ENCODE peak calls at places on chromosomes 16 and 17, in five cellular contexts. Q, E, J, L and O are unnamed samples. For H3K4me1, the result is how much of the 10 kb centered on the place peaks cover.

GRCh38 chr16:83606486-83607030 is 201.2 kb upstream of the HSBP1 start:
- DNase-seq in J (no peak), Q (no peak), L (no peak), E (no peak), O (no peak)

GRCh38 chr17:82374626-82375331 is 3.2 kb downstream of the UTS2R start:
- DNase-seq in Q (no peak), E (no peak), L (no peak), J (no peak), O (no peak)

GRCh38 chr17:1112875-1113274 is 66.9 kb downstream of the ABR start:
- DNase-seq in E (no peak), L (no peak), J (no peak), Q (no peak), O (peak)

GRCh38 chr16:30619207-30619606 is 9.0 kb upstream of the ZNF689 start:
- DNase-seq in J (no peak), L (no peak), E (no peak), Q (no peak), O (no peak)

GRCh38 chr17:73594025-73594424 is 50.2 kb downstream of the SDK2 start:
- DNase-seq in Q (no peak), J (no peak), E (no peak), L (no peak), O (no peak)

GRCh38 chr17:78127240-78127887 is 1.2 kb downstream of the TMC6 start:
- DNase-seq in E (no peak), J (no peak), Q (peak), L (peak), O (no peak)

GRCh38 chr16:1346422-1347285 is 5.0 kb downstream of the TSR3 start:
- DNase-seq in J (no peak), L (no peak), Q (no peak), E (no peak), O (no peak)

GRCh38 chr16:85391769-85392583 is 221.1 kb upstream of the GSE1 start:
- DNase-seq in E (no peak), Q (peak), L (no peak), J (peak), O (no peak)

GRCh38 chr17:83203073-83203471 is 123.7 kb downstream of the METRNL start:
- DNase-seq in L (peak), Q (peak), E (no peak), J (peak), O (no peak)

GRCh38 chr16:11583171-11583570 is 3.5 kb downstream of the LITAF start:
- DNase-seq in Q (no peak), L (no peak), E (no peak), J (peak), O (no peak)

GRCh38 chr17:79865351-79866210 is 26.3 kb upstream of the CBX4 start:
- DNase-seq in Q (no peak), E (no peak), J (no peak), L (no peak), O (no peak)

GRCh38 chr17:1005361-1005946 is 8.5 kb downstream of the TIMM22 start:
- DNase-seq in Q (peak), J (peak), E (no peak), L (peak), O (peak)

GRCh38 chr17:39069114-39069756 is 82.2 kb downstream of the PLXDC1 start:
- DNase-seq in Q (no peak), E (peak), J (peak), L (peak), O (peak)

GRCh38 chr17:27319536-27320221 is 25.8 kb downstream of the WSB1 start:
- DNase-seq in L (peak), E (no peak), J (peak), Q (peak), O (no peak)

GRCh38 chr17:20059728-20060188 is 50.6 kb downstream of the SPECC1 start:
- DNase-seq in J (peak), L (no peak), E (no peak), Q (no peak), O (no peak)

GRCh38 chr17:46023783-46024388 is 24.8 kb downstream of the STH start:
- DNase-seq in Q (no peak), E (no peak), J (no peak), L (peak), O (no peak)

GRCh38 chr17:34121311-34121710 is 133.8 kb upstream of the CCL2 start:
- DNase-seq in E (no peak), Q (no peak), J (no peak), L (no peak), O (no peak)

GRCh38 chr16:53417011-53417410 is 17.3 kb upstream of the RBL2 start:
- DNase-seq in J (peak), L (no peak), E (no peak), Q (no peak), O (no peak)

GRCh38 chr16:83714286-83714685 is 93.5 kb upstream of the HSBP1 start:
- DNase-seq in Q (no peak), E (no peak), L (no peak), J (no peak), O (no peak)

GRCh38 chr17:55784666-55785065 is 33.8 kb downstream of the PCTP start:
- DNase-seq in Q (no peak), J (no peak), E (no peak), L (no peak), O (no peak)

DNA sequence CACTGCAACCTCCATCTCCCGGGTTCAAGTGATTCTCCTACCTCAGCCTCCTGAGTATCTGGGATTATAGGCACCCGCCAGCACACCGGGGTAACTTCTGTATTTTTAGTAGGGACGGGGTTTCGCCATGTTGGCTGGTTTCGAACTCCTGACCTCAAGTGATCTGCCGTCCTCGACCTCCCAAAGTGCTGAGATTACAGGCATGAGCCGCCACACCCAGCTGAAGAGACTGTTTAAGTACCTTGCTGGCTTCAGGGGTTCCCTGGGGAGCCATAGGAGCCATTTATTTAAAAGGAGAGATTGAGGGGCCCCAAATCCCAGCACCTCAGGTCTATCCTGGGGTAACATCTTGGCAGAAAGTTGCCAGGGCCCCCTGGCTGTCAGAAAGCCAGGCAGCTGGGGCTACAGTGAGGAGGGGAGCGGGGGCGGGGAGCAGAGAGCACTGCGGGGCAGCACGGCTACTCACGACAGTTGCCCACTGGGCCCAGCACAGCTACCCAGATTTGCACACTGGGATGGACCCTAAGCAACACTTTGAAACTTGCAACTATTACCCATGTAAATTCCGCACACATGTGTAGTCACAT is 1.6 kb downstream of the SNAI3 start:
- DNase-seq in E (no peak), Q (no peak), J (no peak), L (no peak), O (no peak)
- H3K4me1 ChIP-seq in E (under half), Q (under half), J (under half), L (under half), O (under half)

DNA sequence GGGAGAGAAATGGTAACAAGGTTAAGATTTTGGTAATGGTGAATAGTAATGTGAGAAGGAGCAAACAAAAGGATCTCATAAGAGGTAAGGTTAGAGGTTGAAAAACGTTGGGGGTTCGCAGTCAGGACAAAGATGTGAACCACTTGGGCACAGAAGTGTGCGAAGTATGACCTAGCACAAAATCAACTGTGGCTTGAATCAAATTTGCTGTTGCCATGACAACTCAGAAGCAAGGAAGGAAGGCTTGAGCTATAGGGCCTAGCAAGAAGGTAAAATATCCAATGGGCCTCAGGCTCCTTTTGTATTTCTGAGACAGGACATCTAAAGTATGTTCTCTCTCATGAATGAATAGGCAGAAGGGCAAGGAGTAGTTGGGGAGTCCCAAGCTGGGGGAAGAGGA is 24.5 kb upstream of the TEKT1 start:
- DNase-seq in Q (no peak), E (no peak), L (no peak), J (no peak), O (no peak)
- H3K4me1 ChIP-seq in Q (under half), E (under half), L (under half), J (under half), O (under half)

GRCh38 chr17:61307905-61308886 is 91.4 kb upstream of the TBX2 start:
- DNase-seq in L (no peak), J (peak), E (no peak), Q (no peak), O (no peak)
- H3K4me1 ChIP-seq in L (under half), J (under half), E (under half), Q (under half), O (under half)

GRCh38 chr16:22660441-22661160 is 149.9 kb downstream of the NPIPB5 start:
- DNase-seq in E (no peak), J (no peak), L (no peak), Q (no peak), O (no peak)

GRCh38 chr16:22661161-22661647 is 150.5 kb downstream of the NPIPB5 start:
- DNase-seq in E (no peak), J (no peak), Q (no peak), L (no peak), O (no peak)

GRCh38 chr16:22663389-22664064 is 150.4 kb upstream of the HS3ST2 start:
- DNase-seq in L (no peak), E (no peak), J (no peak), Q (no peak), O (no peak)

GRCh38 chr16:22664132-22664531 is 149.8 kb upstream of the HS3ST2 start:
- DNase-seq in J (no peak), L (no peak), E (no peak), Q (no peak), O (no peak)

GRCh38 chr16:22659933-22660332 is 149.2 kb downstream of the NPIPB5 start:
- DNase-seq in E (no peak), L (no peak), Q (no peak), J (no peak), O (no peak)
- H3K4me1 ChIP-seq in E (under half), L (under half), Q (under half), J (under half), O (under half)

GRCh38 chr17:29588017-29588557 is 1.4 kb downstream of the GIT1 start:
- DNase-seq in E (no peak), L (no peak), J (no peak), Q (no peak), O (no peak)

GRCh38 chr17:29590261-29590978 is 972 bp upstream of the GIT1 start:
- DNase-seq in L (no peak), E (no peak), J (peak), Q (no peak), O (peak)

GRCh38 chr17:29589524-29590260 is at the start of gene GIT1:
- DNase-seq in L (peak), Q (peak), J (peak), E (peak), O (peak)

GRCh38 chr17:29587591-29587990 is 1.9 kb downstream of the GIT1 start:
- DNase-seq in Q (no peak), L (no peak), J (no peak), E (no peak), O (no peak)

GRCh38 chr17:29588561-29589411 is 662 bp downstream of the GIT1 start:
- DNase-seq in L (peak), E (no peak), Q (no peak), J (peak), O (peak)
- H3K4me1 ChIP-seq in L (half or more), E (half or more), Q (half or more), J (under half), O (half or more)

GRCh38 chr17:10117085-10117484 is 81.3 kb downstream of the GAS7 start:
- DNase-seq in Q (no peak), L (no peak), E (no peak), J (no peak), O (no peak)

GRCh38 chr17:10116676-10117075 is 81.7 kb downstream of the GAS7 start:
- DNase-seq in Q (no peak), E (no peak), L (no peak), J (no peak), O (no peak)

GRCh38 chr17:10114931-10115535 is 83.4 kb downstream of the GAS7 start:
- DNase-seq in Q (peak), J (peak), E (no peak), L (peak), O (peak)

GRCh38 chr17:10115536-10115932 is 82.9 kb downstream of the GAS7 start:
- DNase-seq in L (no peak), Q (no peak), J (no peak), E (no peak), O (peak)

GRCh38 chr17:10116267-10116666 is 82.1 kb downstream of the GAS7 start:
- DNase-seq in Q (no peak), J (no peak), E (no peak), L (no peak), O (no peak)
- H3K4me1 ChIP-seq in Q (half or more), J (under half), E (under half), L (under half), O (half or more)

GRCh38 chr17:81097943-81098308 is 63.0 kb downstream of the BAIAP2 start:
- DNase-seq in Q (peak), E (no peak), J (peak), L (no peak), O (no peak)
- H3K4me1 ChIP-seq in Q (under half), E (under half), J (under half), L (under half), O (under half)

GRCh38 chr17:72445055-72445991 is 324.5 kb downstream of the SOX9 start:
- DNase-seq in L (no peak), Q (no peak), E (no peak), J (no peak), O (no peak)

GRCh38 chr17:72446118-72446517 is 325.3 kb downstream of the SOX9 start:
- DNase-seq in L (no peak), J (no peak), Q (no peak), E (no peak), O (no peak)

GRCh38 chr17:72447251-72447640 is 326.4 kb downstream of the SOX9 start:
- DNase-seq in Q (no peak), L (no peak), E (no peak), J (no peak), O (no peak)

GRCh38 chr17:72446525-72447250 is 325.9 kb downstream of the SOX9 start:
- DNase-seq in L (no peak), Q (no peak), J (peak), E (no peak), O (no peak)

GRCh38 chr17:72444517-72445054 is 323.8 kb downstream of the SOX9 start:
- DNase-seq in L (no peak), J (no peak), Q (no peak), E (no peak), O (no peak)
- H3K4me1 ChIP-seq in L (under half), J (under half), Q (under half), E (under half), O (under half)

GRCh38 chr16:3861808-3862451 is 18.6 kb downstream of the CREBBP start:
- DNase-seq in E (no peak), J (peak), Q (no peak), L (no peak), O (peak)
- H3K4me1 ChIP-seq in E (under half), J (under half), Q (half or more), L (half or more), O (half or more)